ENCODE peak calls at places on chromosomes 5 and 9, in five cellular contexts. One of them, this sample, is unnamed.

GRCh38 chr5:132776077-132776931 is 735 bp downstream of the SEPTIN8 start:
- DNase-seq in left ventricle myocardium superior: peak; percentile 49
- DNase-seq in KBM-7: peak; percentile 53
- DNase-seq in EL: peak; percentile 68
- DNase-seq in endothelial cell: peak; percentile 19
- DNase-seq in this sample: peak; percentile 41

GRCh38 chr9:125125523-125125922 is 17.8 kb downstream of the SCAI start:
- DNase-seq in left ventricle myocardium superior: no peak
- DNase-seq in KBM-7: no peak
- DNase-seq in EL: no peak
- DNase-seq in endothelial cell: no peak
- DNase-seq in this sample: no peak

GRCh38 chr9:445033-445432 is 230.4 kb downstream of the DOCK8 start:
- DNase-seq in left ventricle myocardium superior: peak; percentile 71
- DNase-seq in KBM-7: no peak
- DNase-seq in EL: no peak
- DNase-seq in endothelial cell: no peak
- DNase-seq in this sample: no peak

GRCh38 chr9:131809941-131810344 is 70.1 kb upstream of the RAPGEF1 start:
- DNase-seq in left ventricle myocardium superior: no peak
- DNase-seq in KBM-7: no peak
- DNase-seq in EL: peak; percentile 13
- DNase-seq in endothelial cell: no peak
- DNase-seq in this sample: no peak

GRCh38 chr5:1016476-1016875 is 7.9 kb downstream of the NKD2 start:
- DNase-seq in left ventricle myocardium superior: peak; percentile 8
- DNase-seq in KBM-7: no peak
- DNase-seq in EL: no peak
- DNase-seq in endothelial cell: no peak
- DNase-seq in this sample: no peak

GRCh38 chr5:138461343-138462125 is 3.7 kb upstream of the EGR1 start:
- DNase-seq in left ventricle myocardium superior: peak; percentile 44
- DNase-seq in KBM-7: no peak
- DNase-seq in EL: peak; percentile 88
- DNase-seq in endothelial cell: no peak
- DNase-seq in this sample: no peak

GRCh38 chr9:117218951-117219350 is 195.9 kb downstream of the ASTN2 start:
- DNase-seq in left ventricle myocardium superior: no peak
- DNase-seq in KBM-7: no peak
- DNase-seq in EL: no peak
- DNase-seq in endothelial cell: no peak
- DNase-seq in this sample: no peak

GRCh38 chr5:38556599-38557308 is at the start of gene LIFR:
- DNase-seq in left ventricle myocardium superior: peak; percentile 93
- DNase-seq in KBM-7: peak; percentile 67
- DNase-seq in EL: peak; percentile 87
- DNase-seq in endothelial cell: peak; percentile 80
- DNase-seq in this sample: peak; percentile 64

GRCh38 chr9:129270205-129270604 is 92.1 kb upstream of the IER5L start:
- DNase-seq in left ventricle myocardium superior: no peak
- DNase-seq in KBM-7: no peak
- DNase-seq in EL: no peak
- DNase-seq in endothelial cell: no peak
- DNase-seq in this sample: no peak